ENCODE peak calls at places on chromosomes 7 and 10, in four cellular contexts. L is K562, R is H1, F is HepG2. E is an unnamed sample.

GRCh38 chr10:124493191-124493936 is 31.7 kb downstream of the LHPP start:
- DNase-seq in F (no peak), R (no peak), L (no peak), E (no peak)

GRCh38 chr7:6640246-6640721 is 3.2 kb downstream of the ZNF316 start:
- DNase-seq in L (peak), F (no peak), R (peak), E (no peak)

GRCh38 chr7:101942603-101943210 is 125.3 kb downstream of the CUX1 start:
- DNase-seq in R (no peak), L (no peak), F (no peak), E (no peak)

GRCh38 chr7:156832195-156832877 is 60.6 kb downstream of the LMBR1 start:
- DNase-seq in F (no peak), L (no peak), R (no peak), E (no peak)

GRCh38 chr7:158320328-158320727 is 267.3 kb downstream of the PTPRN2 start:
- DNase-seq in R (no peak), F (no peak), L (no peak), E (no peak)

GRCh38 chr7:80467069-80467468 is 44.8 kb downstream of the GNAT3 start:
- DNase-seq in L (no peak), R (no peak), F (no peak), E (no peak)

GRCh38 chr10:116748041-116748440 is 5.7 kb upstream of the HSPA12A start:
- DNase-seq in F (peak), R (no peak), L (no peak), E (peak)

GRCh38 chr7:146366938-146367337 is 250.3 kb downstream of the CNTNAP2 start:
- DNase-seq in L (no peak), R (no peak), F (no peak), E (no peak)

GRCh38 chr7:37405128-37405527 is 43.5 kb downstream of the ELMO1 start:
- DNase-seq in F (no peak), L (no peak), R (no peak), E (no peak)

GRCh38 chr7:71016387-71016786 is 115.6 kb upstream of the GALNT17 start:
- DNase-seq in F (no peak), L (no peak), R (no peak), E (no peak)

GRCh38 chr7:12130664-12131063 is 80.4 kb upstream of the TMEM106B start:
- DNase-seq in F (no peak), R (no peak), L (no peak), E (no peak)

GRCh38 chr10:101018118-101018599 is 12.8 kb downstream of the PDZD7 start:
- DNase-seq in F (peak), L (no peak), R (no peak), E (no peak)

GRCh38 chr7:112411186-112411795 is 39.0 kb upstream of the IFRD1 start:
- DNase-seq in F (peak), L (no peak), R (no peak), E (no peak)

GRCh38 chr10:97013983-97014382 is 171.8 kb downstream of the SLIT1 start:
- DNase-seq in R (no peak), F (no peak), L (no peak), E (no peak)

GRCh38 chr10:124824507-124824906 is 22.9 kb downstream of the ABRAXAS2 start:
- DNase-seq in L (no peak), R (no peak), F (no peak), E (no peak)

GRCh38 chr10:94200148-94200846 is 162.4 kb downstream of the NOC3L start:
- DNase-seq in F (no peak), L (peak), R (no peak), E (no peak)

GRCh38 chr10:44373341-44373995 is 11.4 kb downstream of the CXCL12 start:
- DNase-seq in F (no peak), R (no peak), L (no peak), E (no peak)

GRCh38 chr7:78164459-78164858 is 365.9 kb downstream of the PHTF2 start:
- DNase-seq in L (no peak), R (no peak), F (no peak), E (no peak)

GRCh38 chr10:7192831-7193348 is 217.9 kb downstream of the SFMBT2 start:
- DNase-seq in F (no peak), R (no peak), L (no peak), E (no peak)

GRCh38 chr10:6473901-6474370 is 106.1 kb downstream of the PRKCQ start:
- DNase-seq in F (no peak), R (no peak), L (peak), E (no peak)

GRCh38 chr10:123359539-123359938 is 205.3 kb downstream of the BUB3 start:
- DNase-seq in L (no peak), F (no peak), R (no peak), E (no peak)

GRCh38 chr7:3730271-3730670 is 429.2 kb downstream of the SDK1 start:
- DNase-seq in F (no peak), L (no peak), R (no peak), E (no peak)

GRCh38 chr10:111473361-111473760 is 396.5 kb downstream of the ADRA2A start:
- DNase-seq in F (no peak), L (no peak), R (no peak), E (no peak)

DNA sequence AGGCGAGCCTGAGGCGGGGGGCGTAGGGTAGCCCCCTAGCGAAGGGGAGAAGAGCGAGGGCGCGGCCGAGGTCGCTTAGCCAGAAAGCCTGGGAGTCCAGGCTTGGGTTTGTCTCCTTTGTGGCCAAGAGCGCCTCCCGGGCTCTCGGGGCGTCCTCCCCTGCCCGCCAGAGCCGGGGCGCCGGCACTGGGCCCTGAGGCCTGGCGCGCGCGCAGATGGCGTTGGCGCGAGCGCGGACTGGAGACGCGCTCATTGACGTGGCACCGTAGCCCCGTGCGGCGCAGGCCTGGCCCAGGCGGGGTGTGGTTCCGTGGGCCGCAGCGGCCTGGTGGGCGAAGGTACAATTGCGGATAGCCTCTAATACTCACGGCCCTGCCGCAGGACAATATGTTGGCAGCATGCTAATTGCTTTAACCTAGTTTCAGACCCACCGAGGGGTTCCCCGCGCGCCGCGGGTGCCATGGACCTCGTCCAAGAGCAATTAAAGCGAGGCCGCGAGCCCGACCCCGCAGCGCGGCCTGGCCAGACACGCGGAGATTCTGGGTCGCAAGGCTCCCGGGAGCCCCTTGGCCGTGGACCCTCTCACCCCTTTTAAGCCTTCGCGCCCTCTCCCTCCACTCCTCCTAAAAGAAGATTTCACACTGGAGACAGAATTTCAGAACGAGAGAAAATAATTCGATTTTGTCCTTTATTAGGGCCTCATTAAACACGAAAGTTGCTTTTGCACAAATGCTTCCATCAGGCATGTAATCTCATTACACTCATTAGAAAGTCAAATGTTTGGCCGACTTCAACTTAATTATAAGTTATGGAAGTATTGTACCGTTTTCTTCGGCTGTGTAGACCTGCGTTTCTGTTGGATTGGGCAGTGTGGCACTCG is 3.1 kb downstream of the PTF1A start:
- DNase-seq in R (no peak), L (no peak), F (no peak), E (no peak)
- TF ChIP-seq FOSL1 in R (no peak), L (no peak), F (no peak), E (no peak)

GRCh38 chr10:132707776-132708171 is 78.2 kb downstream of the NKX6-2 start:
- DNase-seq in L (no peak), F (no peak), R (no peak), E (no peak)

GRCh38 chr10:132707121-132707775 is 78.7 kb downstream of the NKX6-2 start:
- DNase-seq in F (peak), R (no peak), L (no peak), E (no peak)

GRCh38 chr10:132708936-132709335 is 77.0 kb downstream of the NKX6-2 start:
- DNase-seq in L (no peak), F (no peak), R (no peak), E (no peak)

GRCh38 chr10:132709471-132709951 is 76.4 kb downstream of the NKX6-2 start:
- DNase-seq in L (no peak), F (no peak), R (no peak), E (no peak)

GRCh38 chr10:132708441-132708840 is 77.5 kb downstream of the NKX6-2 start:
- DNase-seq in L (no peak), F (no peak), R (no peak), E (no peak)
- TF ChIP-seq ATF3 in L (no peak), F (no peak), R (no peak), E (no peak)

GRCh38 chr10:77963901-77964300 is 37.3 kb upstream of the DLG5 start:
- DNase-seq in L (no peak), F (no peak), R (no peak), E (no peak)

GRCh38 chr10:77961668-77962067 is 35.1 kb upstream of the DLG5 start:
- DNase-seq in L (no peak), F (no peak), R (no peak), E (no peak)

GRCh38 chr10:77962350-77963146 is 36.0 kb upstream of the DLG5 start:
- DNase-seq in F (no peak), L (no peak), R (no peak), E (no peak)

GRCh38 chr10:77967611-77968022 is 41.1 kb upstream of the DLG5 start:
- DNase-seq in R (no peak), L (no peak), F (peak), E (no peak)

GRCh38 chr10:77965294-77965693 is 38.7 kb upstream of the DLG5 start:
- DNase-seq in R (no peak), F (no peak), L (peak), E (no peak)
- TF ChIP-seq FOSL1 in R (no peak), F (no peak), L (peak), E (peak)

DNA sequence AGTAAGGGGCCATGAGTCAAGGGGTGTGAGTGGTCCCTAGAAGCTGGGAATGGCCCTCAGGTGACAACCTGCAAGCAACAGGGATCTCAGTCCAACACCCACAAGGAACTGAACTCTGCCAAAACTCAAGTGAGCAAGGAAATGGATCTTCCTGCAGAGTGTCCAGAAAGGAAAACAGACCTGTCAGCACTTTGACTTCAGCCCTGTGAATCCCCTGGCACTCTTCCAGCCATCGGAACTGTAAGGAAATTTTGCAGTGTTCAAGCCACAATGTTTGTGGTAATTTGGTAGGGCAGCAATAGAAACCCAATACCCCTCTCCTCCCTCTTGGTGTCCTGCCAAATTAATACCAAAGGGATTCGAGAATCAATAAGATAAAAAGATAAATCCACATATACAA is 6.9 kb downstream of the LYZL1 start:
- DNase-seq in F (no peak), L (no peak), R (no peak), E (no peak)
- TF ChIP-seq ATF3 in F (no peak), L (no peak), R (no peak), E (no peak)

GRCh38 chr10:73586583-73586984 is 4.6 kb downstream of the USP54 start:
- DNase-seq in F (peak), R (no peak), L (peak), E (no peak)
- TF ChIP-seq FOSL1 in F (no peak), R (no peak), L (peak), E (no peak)

E was measured in HCT116.